ENCODE peak calls at places on chromosomes 2 and 18, in ten cellular contexts. A, H, R, V, P, S, T, E, L and X are unnamed samples.

GRCh38 chr2:226256709-226257401 is 542.8 kb downstream of the IRS1 start:
- DNase-seq in A (peak), H (no peak), R (no peak), V (no peak), P (no peak), S (peak), T (peak), E (no peak), L (peak), X (no peak)

GRCh38 chr2:85470850-85471800 is 52.6 kb downstream of the SH2D6 start:
- DNase-seq in A (no peak), H (no peak), R (no peak), V (no peak), P (no peak), S (no peak), T (peak), E (no peak), L (no peak), X (no peak)

GRCh38 chr2:51534176-51534575 is 502.2 kb upstream of the NRXN1 start:
- DNase-seq in A (no peak), H (no peak), R (no peak), V (no peak), P (no peak), S (no peak), T (no peak), E (no peak), L (no peak), X (no peak)

GRCh38 chr2:188786368-188786781 is 187.8 kb upstream of the COL3A1 start:
- DNase-seq in A (peak), H (no peak), R (no peak), V (no peak), P (no peak), S (peak), T (peak), E (no peak), L (peak), X (peak)

GRCh38 chr2:109214651-109215371 is 85.8 kb downstream of the SH3RF3 start:
- DNase-seq in A (no peak), H (no peak), R (no peak), V (no peak), P (no peak), S (no peak), T (no peak), E (no peak), L (no peak), X (no peak)

GRCh38 chr2:179793238-179793637 is 68.2 kb downstream of the ZNF385B start:
- DNase-seq in A (no peak), H (no peak), R (no peak), V (no peak), P (no peak), S (no peak), T (no peak), E (no peak), L (no peak), X (no peak)

GRCh38 chr2:119753930-119754321 is 5.8 kb upstream of the PTPN4 start:
- DNase-seq in A (no peak), H (no peak), R (no peak), V (no peak), P (no peak), S (peak), T (no peak), E (no peak), L (peak), X (no peak)

GRCh38 chr2:182833084-182833483 is 33.4 kb downstream of the FRZB start:
- DNase-seq in A (no peak), H (no peak), R (no peak), V (no peak), P (no peak), S (no peak), T (no peak), E (no peak), L (no peak), X (no peak)

GRCh38 chr2:119339562-119339923 is 27.1 kb downstream of the C2orf76 start:
- DNase-seq in A (no peak), H (no peak), R (no peak), V (no peak), P (no peak), S (no peak), T (no peak), E (no peak), L (no peak), X (no peak)

GRCh38 chr2:144904612-144905011 is 384.7 kb upstream of the ZEB2 start:
- DNase-seq in A (no peak), H (no peak), R (no peak), V (no peak), P (no peak), S (no peak), T (no peak), E (no peak), L (no peak), X (no peak)

GRCh38 chr2:40760071-40760666 is 308.3 kb upstream of the SLC8A1 start:
- DNase-seq in A (peak), H (peak), R (no peak), V (no peak), P (peak), S (peak), T (peak), E (no peak), L (peak), X (peak)

GRCh38 chr2:157173740-157174184 is 83.7 kb upstream of the GALNT5 start:
- DNase-seq in A (peak), H (no peak), R (no peak), V (no peak), P (no peak), S (peak), T (peak), E (no peak), L (peak), X (peak)

GRCh38 chr2:48940606-48941005 is 185.1 kb upstream of the LHCGR start:
- DNase-seq in A (peak), H (no peak), R (no peak), V (no peak), P (no peak), S (peak), T (no peak), E (no peak), L (peak), X (no peak)

GRCh38 chr2:111910609-111911277 is 12.3 kb downstream of the MERTK start:
- DNase-seq in A (no peak), H (no peak), R (no peak), V (no peak), P (no peak), S (no peak), T (no peak), E (no peak), L (no peak), X (no peak)

GRCh38 chr18:23825978-23826405 is 136.7 kb downstream of the LAMA3 start:
- DNase-seq in A (peak), H (peak), R (no peak), V (peak), P (no peak), S (peak), T (peak), E (peak), L (peak), X (peak)

GRCh38 chr18:50653402-50654093 is 93.7 kb downstream of the MAPK4 start:
- DNase-seq in A (no peak), H (no peak), R (no peak), V (peak), P (no peak), S (no peak), T (no peak), E (no peak), L (no peak), X (no peak)

GRCh38 chr2:146324954-146325353 is 1519.9 kb upstream of the ACVR2A start:
- DNase-seq in A (peak), H (no peak), R (no peak), V (no peak), P (no peak), S (no peak), T (peak), E (no peak), L (no peak), X (peak)

GRCh38 chr2:40251146-40251545 is 200.7 kb downstream of the SLC8A1 start:
- DNase-seq in A (peak), H (no peak), R (no peak), V (no peak), P (no peak), S (peak), T (no peak), E (no peak), L (no peak), X (no peak)

GRCh38 chr2:150752229-150752628 is 264.8 kb upstream of the RND3 start:
- DNase-seq in A (no peak), H (no peak), R (no peak), V (no peak), P (no peak), S (no peak), T (no peak), E (no peak), L (no peak), X (no peak)

GRCh38 chr18:63508634-63509033 is 31.9 kb downstream of the SERPINB5 start:
- DNase-seq in A (no peak), H (no peak), R (no peak), V (no peak), P (no peak), S (no peak), T (no peak), E (no peak), L (no peak), X (no peak)

GRCh38 chr2:43057742-43058706 is 168.4 kb downstream of the ZFP36L2 start:
- DNase-seq in A (no peak), H (no peak), R (no peak), V (no peak), P (no peak), S (no peak), T (no peak), E (no peak), L (no peak), X (no peak)

GRCh38 chr2:96260404-96261260 is 5.2 kb downstream of the TMEM127 start:
- DNase-seq in A (peak), H (peak), R (peak), V (peak), P (peak), S (peak), T (peak), E (peak), L (peak), X (peak)

GRCh38 chr18:32763306-32763705 is 9.5 kb downstream of the KLHL14 start:
- DNase-seq in A (no peak), H (no peak), R (no peak), V (no peak), P (no peak), S (no peak), T (no peak), E (no peak), L (no peak), X (no peak)

GRCh38 chr2:215870088-215870490 is 143.3 kb downstream of the MREG start:
- DNase-seq in A (peak), H (no peak), R (no peak), V (no peak), P (no peak), S (peak), T (peak), E (no peak), L (peak), X (peak)

GRCh38 chr2:128628206-128628605 is 309.5 kb upstream of the HS6ST1 start:
- DNase-seq in A (no peak), H (no peak), R (no peak), V (no peak), P (no peak), S (no peak), T (no peak), E (peak), L (no peak), X (no peak)

GRCh38 chr2:177433402-177433801 is 40.8 kb downstream of the AGPS start:
- DNase-seq in A (peak), H (no peak), R (no peak), V (no peak), P (no peak), S (peak), T (no peak), E (no peak), L (no peak), X (no peak)

GRCh38 chr18:59885579-59886163 is 14.1 kb upstream of the PMAIP1 start:
- DNase-seq in A (peak), H (no peak), R (no peak), V (no peak), P (peak), S (peak), T (peak), E (no peak), L (peak), X (peak)

GRCh38 chr2:223319601-223320000 is 267.6 kb downstream of the KCNE4 start:
- DNase-seq in A (peak), H (no peak), R (no peak), V (no peak), P (no peak), S (no peak), T (no peak), E (no peak), L (no peak), X (peak)

GRCh38 chr18:74255022-74255658 is 36.6 kb downstream of the CYB5A start:
- DNase-seq in A (peak), H (no peak), R (no peak), V (no peak), P (no peak), S (peak), T (peak), E (no peak), L (no peak), X (peak)

GRCh38 chr2:204129591-204130270 is 193.2 kb downstream of the ICOS start:
- DNase-seq in A (no peak), H (no peak), R (no peak), V (no peak), P (no peak), S (peak), T (no peak), E (no peak), L (peak), X (peak)

GRCh38 chr2:154546341-154546740 is 152.2 kb upstream of the KCNJ3 start:
- DNase-seq in A (no peak), H (no peak), R (no peak), V (no peak), P (no peak), S (no peak), T (no peak), E (no peak), L (no peak), X (no peak)

GRCh38 chr2:233519787-233520611 is 46.6 kb downstream of the USP40 start:
- DNase-seq in A (no peak), H (no peak), R (no peak), V (no peak), P (peak), S (no peak), T (no peak), E (no peak), L (no peak), X (no peak)

GRCh38 chr2:111897924-111898702 is at the start of gene MERTK:
- DNase-seq in A (peak), H (peak), R (peak), V (peak), P (peak), S (peak), T (peak), E (peak), L (peak), X (peak)

GRCh38 chr18:74775239-74775638 is 177.6 kb downstream of the ZNF407 start:
- DNase-seq in A (peak), H (no peak), R (no peak), V (no peak), P (no peak), S (peak), T (peak), E (no peak), L (peak), X (peak)

GRCh38 chr2:149167941-149168340 is 129.4 kb downstream of the LYPD6B start:
- DNase-seq in A (no peak), H (no peak), R (no peak), V (no peak), P (no peak), S (no peak), T (no peak), E (no peak), L (peak), X (peak)

GRCh38 chr18:73087291-73087977 is 219.6 kb upstream of the NETO1 start:
- DNase-seq in A (no peak), H (no peak), R (no peak), V (no peak), P (no peak), S (no peak), T (no peak), E (no peak), L (no peak), X (no peak)

GRCh38 chr2:111117666-111118454 is 2.9 kb upstream of the BCL2L11 start:
- DNase-seq in A (peak), H (peak), R (no peak), V (peak), P (no peak), S (peak), T (peak), E (no peak), L (peak), X (peak)

GRCh38 chr2:67108231-67108630 is 288.9 kb upstream of the ETAA1 start:
- DNase-seq in A (no peak), H (no peak), R (no peak), V (no peak), P (no peak), S (no peak), T (no peak), E (no peak), L (no peak), X (no peak)

GRCh38 chr2:146547236-146547635 is 1297.6 kb upstream of the ACVR2A start:
- DNase-seq in A (no peak), H (no peak), R (no peak), V (no peak), P (no peak), S (no peak), T (no peak), E (no peak), L (no peak), X (no peak)

GRCh38 chr2:240140511-240140910 is at the start of gene OTOS:
- DNase-seq in A (no peak), H (no peak), R (no peak), V (peak), P (no peak), S (no peak), T (no peak), E (no peak), L (no peak), X (no peak)

DNA sequence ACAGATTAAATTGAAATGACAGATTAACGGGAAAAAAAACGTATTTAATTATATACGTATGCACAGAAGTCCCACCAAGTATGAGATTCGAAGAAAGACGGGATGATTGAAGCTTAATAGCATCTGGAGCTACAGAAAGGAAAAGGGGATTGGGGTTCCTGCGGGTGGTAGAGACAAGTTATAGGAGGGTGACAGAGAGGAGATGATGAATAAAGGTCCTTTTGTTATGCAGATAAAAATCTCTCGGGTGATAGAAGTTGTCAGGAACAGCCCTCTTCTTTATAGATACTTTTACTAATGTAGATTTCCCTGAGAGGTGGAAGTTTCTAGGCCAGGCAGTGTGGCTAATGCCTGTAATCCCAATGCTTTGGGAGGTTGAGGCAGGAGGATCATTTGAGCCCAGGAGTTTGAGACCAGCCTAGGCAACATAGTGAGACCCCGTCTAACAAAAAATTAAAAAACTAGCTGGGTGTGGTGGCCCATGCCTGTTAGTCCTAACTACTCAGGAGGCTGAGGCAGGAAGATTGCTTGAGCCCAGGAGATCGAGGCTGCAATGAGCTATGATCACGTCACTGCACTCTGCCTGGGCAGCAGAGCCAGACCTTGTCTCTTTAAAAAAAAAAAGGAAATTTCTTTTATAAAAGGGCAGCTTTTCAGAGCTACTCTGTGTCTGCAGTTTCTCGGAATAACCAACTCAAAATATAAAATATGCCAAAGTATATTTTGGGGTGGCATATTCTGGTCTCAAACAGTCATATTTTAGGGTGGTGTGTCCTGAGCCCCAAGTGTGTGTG is 113.0 kb downstream of the STPG4 start:
- DNase-seq in A (no peak), H (no peak), R (no peak), V (no peak), P (no peak), S (no peak), T (no peak), E (no peak), L (no peak), X (no peak)
- H3K4me3 ChIP-seq in A (no peak), H (no peak), R (no peak), V (no peak), P (no peak), S (no peak), T (no peak), E (no peak), L (no peak), X (no peak)

GRCh38 chr2:30078521-30078920 is 68.3 kb upstream of the YPEL5 start:
- DNase-seq in A (no peak), H (no peak), R (no peak), V (no peak), P (no peak), S (peak), T (peak), E (no peak), L (peak), X (peak)
- TF ChIP-seq CTCF in A (no peak), H (no peak), R (no peak), V (no peak), P (no peak), S (no peak), T (no peak), E (no peak), L (no peak), X (no peak)

GRCh38 chr18:78720456-78721250 is 259.0 kb upstream of the SALL3 start:
- DNase-seq in A (no peak), H (no peak), R (no peak), V (no peak), P (no peak), S (no peak), T (no peak), E (no peak), L (no peak), X (no peak)
- H3K4me3 ChIP-seq in A (no peak), H (no peak), R (no peak), V (no peak), P (no peak), S (no peak), T (no peak), E (no peak), L (no peak), X (no peak)

GRCh38 chr2:237689569-237690131 is 62.3 kb downstream of the LRRFIP1 start:
- DNase-seq in A (no peak), H (no peak), R (no peak), V (peak), P (no peak), S (no peak), T (no peak), E (no peak), L (no peak), X (no peak)

GRCh38 chr2:237687666-237688065 is 60.3 kb downstream of the LRRFIP1 start:
- DNase-seq in A (peak), H (no peak), R (no peak), V (peak), P (peak), S (peak), T (peak), E (peak), L (peak), X (peak)

GRCh38 chr2:237688081-237688480 is 60.7 kb downstream of the LRRFIP1 start:
- DNase-seq in A (no peak), H (no peak), R (no peak), V (no peak), P (no peak), S (no peak), T (no peak), E (no peak), L (no peak), X (no peak)

GRCh38 chr2:237685408-237685807 is 58.0 kb downstream of the LRRFIP1 start:
- DNase-seq in A (no peak), H (no peak), R (no peak), V (no peak), P (no peak), S (peak), T (no peak), E (no peak), L (no peak), X (no peak)

GRCh38 chr2:237686659-237687136 is 59.3 kb downstream of the LRRFIP1 start:
- DNase-seq in A (peak), H (no peak), R (no peak), V (no peak), P (peak), S (peak), T (peak), E (no peak), L (peak), X (no peak)
- TF ChIP-seq CTCF in A (no peak), H (peak), R (no peak), V (no peak), P (peak), S (peak), T (peak), E (no peak), L (peak), X (peak)

DNA sequence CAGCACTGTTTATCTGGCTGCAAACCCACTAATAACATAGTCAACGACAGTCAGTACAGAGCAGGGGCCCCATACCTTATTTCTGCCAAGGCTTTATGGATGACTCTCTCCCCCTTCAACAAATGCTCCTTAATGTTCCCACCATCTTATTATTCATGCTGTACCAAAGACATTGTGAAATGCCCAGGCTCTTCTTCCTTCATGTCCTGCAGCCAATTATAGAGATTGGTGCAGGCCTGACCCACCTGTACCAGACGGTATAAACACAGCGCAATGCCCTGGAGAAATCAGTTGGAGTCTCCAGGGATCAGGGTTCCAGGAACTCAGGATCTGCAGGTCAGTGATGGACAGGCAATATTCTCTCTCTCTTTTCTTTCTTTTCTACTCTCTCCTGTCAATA is at the start of gene IL1F10:
- DNase-seq in A (no peak), H (no peak), R (no peak), V (no peak), P (no peak), S (no peak), T (no peak), E (no peak), L (no peak), X (no peak)
- H3K4me3 ChIP-seq in A (no peak), H (no peak), R (no peak), V (no peak), P (no peak), S (no peak), T (no peak), E (no peak), L (no peak), X (no peak)